ENCODE peak calls at places on chromosomes 11 and 22, in nine cellular contexts. T, L, G, D, Z, H, A, X and Q are unnamed samples.

GRCh38 chr11:15793032-15793996 is 563.0 kb downstream of the SOX6 start:
- DNase-seq in T (peak), L (no peak), G (no peak), D (no peak), Z (peak), H (no peak), A (no peak), X (no peak), Q (no peak)

GRCh38 chr11:78564037-78564888 is 10.4 kb downstream of the NARS2 start:
- DNase-seq in T (peak), L (no peak), G (peak), D (no peak), Z (peak), H (peak), A (no peak), X (peak), Q (peak)

GRCh38 chr22:19577422-19577966 is 53.3 kb upstream of the CLDN5 start:
- DNase-seq in T (no peak), L (no peak), G (no peak), D (no peak), Z (no peak), H (no peak), A (no peak), X (peak), Q (no peak)

GRCh38 chr11:16924826-16925494 is 89.3 kb downstream of the PLEKHA7 start:
- DNase-seq in T (no peak), L (peak), G (no peak), D (no peak), Z (peak), H (peak), A (no peak), X (peak), Q (peak)

GRCh38 chr11:48020092-48020755 is 39.9 kb downstream of the PTPRJ start:
- DNase-seq in T (no peak), L (no peak), G (no peak), D (no peak), Z (peak), H (no peak), A (peak), X (no peak), Q (no peak)

GRCh38 chr11:36499325-36499724 is 10.7 kb downstream of the TRAF6 start:
- DNase-seq in T (no peak), L (no peak), G (no peak), D (no peak), Z (no peak), H (no peak), A (no peak), X (no peak), Q (no peak)

GRCh38 chr11:45724145-45724544 is 58.7 kb upstream of the CHST1 start:
- DNase-seq in T (no peak), L (no peak), G (no peak), D (no peak), Z (no peak), H (no peak), A (no peak), X (peak), Q (no peak)

GRCh38 chr11:8066911-8067455 is 14.0 kb upstream of the TUB start:
- DNase-seq in T (no peak), L (no peak), G (no peak), D (no peak), Z (peak), H (no peak), A (no peak), X (no peak), Q (no peak)

GRCh38 chr22:35540600-35541253 is at the start of gene RASD2:
- DNase-seq in T (peak), L (peak), G (no peak), D (no peak), Z (peak), H (no peak), A (no peak), X (peak), Q (peak)

GRCh38 chr11:130179396-130180306 is 20.1 kb downstream of the ST14 start:
- DNase-seq in T (no peak), L (no peak), G (no peak), D (no peak), Z (no peak), H (no peak), A (no peak), X (no peak), Q (peak)

GRCh38 chr11:5550440-5551095 is 2.2 kb upstream of the OR52H1 start:
- DNase-seq in T (peak), L (no peak), G (no peak), D (no peak), Z (peak), H (no peak), A (no peak), X (no peak), Q (no peak)

GRCh38 chr11:11073996-11074395 is 216.1 kb upstream of the ZBED5 start:
- DNase-seq in T (no peak), L (no peak), G (no peak), D (no peak), Z (no peak), H (no peak), A (no peak), X (no peak), Q (no peak)
- TF ChIP-seq CTCF in T (no peak), L (no peak), G (no peak), D (no peak), Z (no peak), H (no peak), A (no peak), X (no peak), Q (no peak)

GRCh38 chr11:1226981-1227550 is 4.2 kb downstream of the MUC5B start:
- DNase-seq in T (peak), L (peak), G (no peak), D (no peak), Z (no peak), H (no peak), A (peak), X (peak), Q (no peak)
- TF ChIP-seq CTCF in T (peak), L (no peak), G (no peak), D (no peak), Z (peak), H (peak), A (no peak), X (no peak), Q (peak)

GRCh38 chr22:31726692-31727091 is 23.2 kb downstream of the PRR14L start:
- DNase-seq in T (no peak), L (no peak), G (no peak), D (no peak), Z (no peak), H (no peak), A (no peak), X (no peak), Q (no peak)

GRCh38 chr22:31732089-31732829 is 17.7 kb downstream of the PRR14L start:
- DNase-seq in T (no peak), L (no peak), G (no peak), D (no peak), Z (no peak), H (no peak), A (no peak), X (no peak), Q (no peak)

GRCh38 chr22:31733580-31734079 is 16.3 kb downstream of the PRR14L start:
- DNase-seq in T (no peak), L (no peak), G (no peak), D (no peak), Z (no peak), H (no peak), A (no peak), X (no peak), Q (no peak)

GRCh38 chr22:31728857-31729256 is 21.1 kb downstream of the PRR14L start:
- DNase-seq in T (no peak), L (no peak), G (no peak), D (no peak), Z (no peak), H (no peak), A (no peak), X (no peak), Q (no peak)

DNA sequence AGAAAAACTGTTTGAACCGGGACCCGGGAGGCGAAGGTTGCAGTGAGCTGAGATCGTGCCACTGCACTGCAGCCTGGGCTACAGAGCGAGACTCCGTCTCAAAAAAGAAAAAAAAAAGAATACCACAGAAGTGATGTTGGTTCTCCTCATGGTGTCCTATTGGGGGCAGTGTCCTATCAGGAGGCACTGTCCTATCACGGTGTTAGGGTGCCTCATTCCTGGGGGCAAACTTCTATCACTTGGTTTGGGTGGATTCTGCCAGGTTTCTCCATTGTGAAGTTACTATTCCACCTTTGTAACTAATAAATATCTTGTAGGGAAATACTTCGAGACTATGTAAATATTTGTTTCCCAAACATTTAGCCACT is 19.6 kb downstream of the PRR14L start:
- DNase-seq in T (no peak), L (no peak), G (no peak), D (no peak), Z (no peak), H (no peak), A (no peak), X (peak), Q (no peak)
- TF ChIP-seq CTCF in T (no peak), L (no peak), G (no peak), D (no peak), Z (no peak), H (peak), A (no peak), X (peak), Q (peak)

GRCh38 chr11:44670814-44671213 is 55.9 kb upstream of the TSPAN18 start:
- DNase-seq in T (no peak), L (no peak), G (no peak), D (no peak), Z (no peak), H (no peak), A (no peak), X (peak), Q (no peak)

GRCh38 chr11:44675906-44676305 is 50.9 kb upstream of the TSPAN18 start:
- DNase-seq in T (no peak), L (no peak), G (no peak), D (no peak), Z (no peak), H (no peak), A (no peak), X (no peak), Q (no peak)

GRCh38 chr11:44673691-44674090 is 53.1 kb upstream of the TSPAN18 start:
- DNase-seq in T (no peak), L (no peak), G (no peak), D (no peak), Z (no peak), H (no peak), A (no peak), X (no peak), Q (no peak)

GRCh38 chr11:44674809-44675208 is 52.0 kb upstream of the TSPAN18 start:
- DNase-seq in T (no peak), L (no peak), G (no peak), D (no peak), Z (no peak), H (no peak), A (no peak), X (no peak), Q (no peak)

GRCh38 chr11:44671234-44671633 is 55.5 kb upstream of the TSPAN18 start:
- DNase-seq in T (no peak), L (no peak), G (no peak), D (no peak), Z (no peak), H (no peak), A (no peak), X (peak), Q (no peak)
- TF ChIP-seq CTCF in T (no peak), L (no peak), G (no peak), D (no peak), Z (no peak), H (no peak), A (no peak), X (no peak), Q (no peak)

DNA sequence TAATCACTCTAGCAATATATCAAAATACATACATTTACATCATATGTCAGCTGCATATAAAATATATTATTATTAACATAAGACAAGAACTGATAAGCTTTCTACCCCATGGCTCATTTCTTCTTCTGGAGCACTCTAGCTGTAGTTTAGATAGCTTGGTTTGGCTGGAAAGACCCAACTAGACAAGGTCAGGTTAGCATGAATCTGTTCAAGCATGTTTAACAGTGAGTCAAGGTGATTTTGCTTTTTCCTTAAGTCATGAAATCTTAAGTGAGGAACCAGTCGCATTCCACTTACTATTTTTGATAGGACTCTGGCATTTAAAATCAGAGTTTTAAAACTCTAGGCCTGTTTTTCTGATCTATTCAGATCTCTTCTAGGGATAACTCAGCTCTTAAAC is 157.0 kb upstream of the PDGFD start:
- DNase-seq in T (no peak), L (no peak), G (no peak), D (no peak), Z (no peak), H (no peak), A (no peak), X (no peak), Q (no peak)
- TF ChIP-seq CTCF in T (no peak), L (no peak), G (no peak), D (no peak), Z (no peak), H (no peak), A (no peak), X (no peak), Q (no peak)

DNA sequence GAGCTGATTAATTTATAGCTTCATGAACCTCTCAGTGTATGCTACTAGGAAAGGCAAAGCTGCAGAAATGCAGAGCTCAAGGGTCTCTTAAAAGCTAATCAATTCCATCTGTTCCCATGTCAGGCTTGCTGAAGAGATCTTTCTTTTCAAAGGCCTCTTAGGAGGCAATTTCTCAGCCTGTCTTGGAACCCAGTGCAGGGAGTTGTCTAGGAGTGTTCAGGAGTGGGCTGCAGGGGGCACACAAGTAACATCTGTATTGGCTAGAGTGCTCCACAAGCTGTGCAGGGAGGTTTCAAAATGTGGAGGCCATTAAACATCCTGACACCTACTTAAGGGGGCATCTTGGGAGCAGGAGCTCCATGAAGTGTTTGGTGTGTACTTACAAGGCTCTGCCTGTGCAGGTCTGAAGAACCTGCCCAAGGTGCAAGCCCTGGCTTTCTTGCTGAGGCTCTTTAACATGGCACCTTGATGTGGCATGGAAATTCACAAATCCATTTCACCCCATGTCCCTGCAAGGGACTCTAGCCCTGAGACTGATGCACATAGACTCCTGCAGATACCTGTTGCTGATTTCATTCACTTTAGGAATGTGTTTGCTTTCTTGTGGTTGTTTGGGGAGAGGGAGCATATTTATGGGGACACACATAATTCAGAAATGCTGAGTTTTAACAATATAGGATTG is 134.7 kb downstream of the ME3 start:
- DNase-seq in T (no peak), L (no peak), G (no peak), D (no peak), Z (peak), H (no peak), A (no peak), X (peak), Q (no peak)
- TF ChIP-seq CTCF in T (peak), L (peak), G (peak), D (no peak), Z (peak), H (peak), A (no peak), X (no peak), Q (no peak)

GRCh38 chr11:76327756-76328388 is 53.1 kb downstream of the THAP12 start:
- DNase-seq in T (no peak), L (peak), G (no peak), D (no peak), Z (no peak), H (no peak), A (no peak), X (no peak), Q (no peak)
- TF ChIP-seq CTCF in T (no peak), L (no peak), G (no peak), D (no peak), Z (no peak), H (no peak), A (no peak), X (no peak), Q (no peak)